ENCODE peak calls at places on chromosomes 12 and 14, in ten cellular contexts. K, Q, U, Y, W, O, E, V, R and N are unnamed samples.

GRCh38 chr14:100909439-100909838 is 5.9 kb upstream of the RTL1 start:
- DNase-seq in R (no peak), O (no peak), Y (no peak), U (no peak), K (no peak), Q (no peak), W (no peak), E (no peak), V (no peak), N (no peak)

GRCh38 chr14:105900398-105901160 is 374.2 kb downstream of the TMEM121 start:
- DNase-seq in K (no peak), W (no peak), U (no peak), Q (no peak), Y (no peak), O (peak), E (no peak), R (no peak), V (no peak), N (no peak)

GRCh38 chr14:100076630-100077029 is 11.4 kb downstream of the EVL start:
- DNase-seq in O (no peak), R (no peak), K (no peak), Q (no peak), Y (no peak), W (peak), U (peak), V (no peak), E (peak), N (peak)

GRCh38 chr14:88995437-88996198 is 171.2 kb downstream of the TTC8 start:
- DNase-seq in Q (no peak), W (no peak), O (peak), E (peak), K (no peak), U (no peak), Y (no peak), V (peak), R (no peak), N (no peak)

GRCh38 chr12:74043343-74043742 is 494.3 kb upstream of the ATXN7L3B start:
- DNase-seq in K (no peak), O (no peak), E (no peak), Y (no peak), Q (no peak), R (no peak), U (no peak), W (no peak), V (peak), N (no peak)

GRCh38 chr14:72544615-72545387 is 349.1 kb downstream of the DPF3 start:
- DNase-seq in U (no peak), K (peak), E (no peak), W (no peak), Q (no peak), O (no peak), R (no peak), Y (no peak), V (no peak), N (no peak)

GRCh38 chr14:66944872-66945271 is 244.4 kb upstream of the GARIN2 start:
- DNase-seq in O (no peak), K (no peak), U (no peak), Y (no peak), W (no peak), V (peak), R (peak), E (peak), Q (no peak), N (peak)

GRCh38 chr14:66662374-66662773 is 154.4 kb downstream of the GPHN start:
- DNase-seq in E (no peak), Y (no peak), Q (no peak), R (peak), V (peak), U (no peak), O (no peak), W (no peak), K (no peak), N (peak)

GRCh38 chr12:54412786-54413185 is 6.3 kb downstream of the ITGA5 start:
- DNase-seq in R (no peak), U (no peak), K (peak), V (no peak), W (no peak), Y (no peak), Q (no peak), E (no peak), O (no peak), N (no peak)

GRCh38 chr12:84937383-84937782 is 24.8 kb upstream of the SLC6A15 start:
- DNase-seq in U (no peak), V (no peak), W (no peak), R (no peak), Q (no peak), E (no peak), K (no peak), O (no peak), Y (no peak), N (no peak)

GRCh38 chr12:39905152-39905551 is 200.7 kb downstream of the SLC2A13 start:
- DNase-seq in R (no peak), U (no peak), W (peak), Y (peak), K (no peak), E (peak), V (no peak), Q (no peak), O (no peak), N (no peak)

GRCh38 chr12:128966411-128966810 is 113.1 kb downstream of the GLT1D1 start:
- DNase-seq in K (no peak), R (no peak), U (no peak), V (no peak), W (no peak), O (no peak), E (no peak), Y (no peak), Q (no peak), N (no peak)

GRCh38 chr14:36996133-36996856 is 176.1 kb downstream of the SLC25A21 start:
- DNase-seq in O (no peak), R (no peak), V (peak), K (no peak), W (no peak), E (peak), U (no peak), Q (no peak), Y (no peak), N (peak)

GRCh38 chr14:54642950-54643695 is 76.2 kb downstream of the SAMD4A start:
- DNase-seq in Q (no peak), Y (no peak), R (peak), E (peak), V (peak), U (no peak), W (no peak), K (peak), O (no peak), N (peak)

GRCh38 chr14:45364565-45364964 is 111.6 kb upstream of the MIS18BP1 start:
- DNase-seq in V (no peak), Q (no peak), K (no peak), W (no peak), Y (no peak), R (no peak), U (no peak), E (no peak), O (no peak), N (no peak)

GRCh38 chr12:16112626-16113560 is 164.6 kb downstream of the SLC15A5 start:
- DNase-seq in K (peak), R (no peak), Y (no peak), O (no peak), Q (no peak), U (no peak), E (no peak), W (no peak), V (no peak), N (no peak)

GRCh38 chr14:85536835-85537195 is 6.9 kb downstream of the FLRT2 start:
- DNase-seq in V (no peak), E (peak), K (no peak), Q (no peak), R (no peak), O (no peak), U (no peak), W (no peak), Y (no peak), N (no peak)

GRCh38 chr12:50776749-50777728 is 13.1 kb downstream of the ATF1 start:
- DNase-seq in K (no peak), E (no peak), Y (no peak), O (no peak), Q (no peak), U (no peak), V (no peak), W (no peak), R (no peak), N (no peak)

GRCh38 chr14:38502241-38502640 is 246.3 kb upstream of the CLEC14A start:
- DNase-seq in W (no peak), K (no peak), V (no peak), U (no peak), Y (no peak), R (no peak), O (no peak), E (peak), Q (no peak), N (no peak)

GRCh38 chr12:108730337-108731104 is 797 bp downstream of the CORO1C start:
- DNase-seq in O (peak), V (peak), U (peak), W (peak), R (peak), K (peak), Q (peak), E (peak), Y (peak), N (peak)
- TF ChIP-seq POLR2A in O (no peak), V (no peak), U (peak), W (peak), R (peak), K (peak), Q (peak), E (peak), Y (peak), N (no peak)

GRCh38 chr12:132560421-132560830 is 50.0 kb downstream of the LRCOL1 start:
- DNase-seq in U (no peak), O (peak), Y (peak), R (no peak), Q (peak), K (peak), E (no peak), V (peak), W (no peak), N (peak)

GRCh38 chr12:132558861-132559623 is 51.3 kb downstream of the LRCOL1 start:
- DNase-seq in E (no peak), W (no peak), V (no peak), K (no peak), O (peak), U (no peak), R (no peak), Q (no peak), Y (no peak), N (no peak)

GRCh38 chr12:132557969-132558856 is 52.2 kb downstream of the LRCOL1 start:
- DNase-seq in O (peak), V (no peak), U (no peak), Y (no peak), W (no peak), E (no peak), Q (no peak), R (peak), K (no peak), N (no peak)

GRCh38 chr12:132560831-132561783 is 49.3 kb downstream of the LRCOL1 start:
- DNase-seq in V (peak), E (peak), R (peak), O (peak), Q (peak), Y (peak), K (peak), W (no peak), U (no peak), N (peak)

GRCh38 chr12:132559652-132560420 is 50.5 kb downstream of the LRCOL1 start:
- DNase-seq in V (peak), E (peak), Y (peak), R (peak), Q (peak), W (no peak), U (peak), O (peak), K (peak), N (peak)
- TF ChIP-seq POLR2A in V (peak), E (no peak), Y (no peak), R (no peak), Q (no peak), W (no peak), U (no peak), O (no peak), K (no peak), N (no peak)

DNA sequence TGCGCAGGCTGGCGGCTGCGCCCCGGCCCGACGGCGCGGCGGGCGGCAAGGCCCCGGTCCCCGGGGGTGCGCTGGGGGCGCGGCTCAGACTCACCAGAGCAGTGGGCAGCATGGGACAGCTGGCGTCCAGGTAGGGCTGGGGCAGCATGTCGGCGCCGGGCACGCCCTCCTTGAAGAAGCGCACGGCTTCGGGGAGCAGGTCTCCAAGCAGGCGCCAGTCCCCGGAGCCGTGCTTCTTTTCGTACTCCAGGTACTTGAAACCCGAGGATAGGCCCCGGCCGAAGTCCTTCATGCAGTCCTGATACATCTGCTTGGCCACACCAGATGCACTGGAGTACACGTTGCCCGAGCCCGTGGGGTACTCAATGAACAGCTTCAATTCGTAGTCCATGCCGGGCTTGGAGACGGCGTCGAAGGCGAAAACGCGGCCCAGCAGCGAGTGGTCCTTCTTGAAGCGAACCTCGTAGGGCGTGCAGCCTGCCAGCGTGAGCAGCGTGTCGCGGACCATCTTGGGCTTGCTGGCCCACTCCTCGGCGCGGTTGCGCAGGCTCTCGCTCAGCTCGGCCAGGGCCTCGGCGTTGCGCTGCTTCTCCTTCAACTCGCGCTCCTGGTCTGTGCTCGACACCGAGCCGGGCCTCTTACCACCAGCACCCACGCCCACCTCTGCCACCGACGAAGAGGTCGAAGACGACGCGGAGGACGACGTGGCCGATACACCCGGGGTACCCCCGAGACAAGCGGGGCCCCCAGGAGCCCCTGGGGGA is 2.2 kb downstream of the IRF2BPL start:
- DNase-seq in W (no peak), R (no peak), V (peak), E (peak), U (peak), Y (no peak), O (peak), K (peak), Q (peak), N (no peak)
- TF ChIP-seq POLR2A in W (no peak), R (no peak), V (no peak), E (peak), U (no peak), Y (no peak), O (no peak), K (no peak), Q (no peak), N (no peak)

GRCh38 chr12:131799828-131800593 is 28.2 kb upstream of the MMP17 start:
- DNase-seq in U (no peak), K (no peak), Q (no peak), R (no peak), W (no peak), O (peak), Y (no peak), V (no peak), E (no peak), N (no peak)
- TF ChIP-seq POLR2A in U (no peak), K (no peak), Q (no peak), R (no peak), W (no peak), O (no peak), Y (no peak), V (no peak), E (no peak), N (no peak)

GRCh38 chr14:28779416-28779941 is 12.9 kb downstream of the FOXG1 start:
- DNase-seq in Q (no peak), E (no peak), K (no peak), R (no peak), W (no peak), U (no peak), Y (no peak), O (no peak), V (no peak), N (no peak)

GRCh38 chr14:28783593-28784143 is 17.1 kb downstream of the FOXG1 start:
- DNase-seq in W (no peak), O (no peak), E (no peak), Q (no peak), U (no peak), R (no peak), K (no peak), V (no peak), Y (no peak), N (no peak)

GRCh38 chr14:28784262-28785021 is 17.9 kb downstream of the FOXG1 start:
- DNase-seq in E (no peak), W (no peak), R (no peak), K (no peak), Q (no peak), O (no peak), U (no peak), V (no peak), Y (no peak), N (no peak)

GRCh38 chr14:28780843-28781503 is 14.4 kb downstream of the FOXG1 start:
- DNase-seq in Y (no peak), U (no peak), R (no peak), V (no peak), W (no peak), E (no peak), Q (no peak), K (no peak), O (no peak), N (no peak)

DNA sequence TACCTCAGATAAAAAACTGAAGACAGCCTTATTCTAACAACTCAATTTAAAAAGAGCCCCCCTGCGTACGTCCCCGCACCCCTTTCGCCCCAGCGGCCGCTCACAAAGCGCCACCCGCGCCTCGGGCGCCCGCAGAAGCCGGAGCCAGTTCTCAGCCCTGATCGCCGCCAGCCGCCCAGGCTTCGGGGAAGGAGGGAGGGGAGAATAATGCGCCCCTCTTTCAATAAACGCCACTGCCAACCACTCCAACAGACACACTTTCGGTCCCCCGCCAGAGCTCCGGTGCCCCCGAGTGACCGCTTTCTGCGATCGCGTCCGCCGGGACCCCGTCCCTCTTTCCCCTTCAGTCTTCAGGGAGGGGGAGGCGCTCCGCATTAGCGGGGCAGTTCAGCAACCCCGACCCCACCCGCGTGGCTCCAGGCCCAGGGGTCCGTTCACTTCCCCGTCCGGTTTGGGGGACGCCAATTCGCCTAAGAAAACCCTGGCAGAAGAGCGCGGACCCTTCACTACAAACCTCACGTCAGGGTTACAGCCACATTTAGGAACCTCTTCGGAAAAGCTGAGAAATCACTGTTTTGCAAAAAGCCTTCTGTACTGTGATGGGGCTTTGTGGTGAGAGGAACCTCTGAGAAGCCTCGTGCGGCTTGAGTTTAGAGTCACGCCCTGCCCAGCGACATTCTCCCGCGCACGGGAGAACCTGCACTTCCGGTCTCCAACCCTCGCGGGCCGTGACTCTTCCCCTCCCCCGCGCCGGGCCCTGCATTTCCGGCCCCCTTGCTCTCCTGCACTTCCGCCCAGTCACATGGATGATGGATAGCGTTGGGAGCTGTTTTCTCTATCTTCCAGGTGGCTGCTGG is 18.7 kb downstream of the FOXG1 start:
- DNase-seq in U (no peak), E (peak), Y (no peak), R (no peak), O (peak), W (no peak), Q (no peak), V (no peak), K (peak), N (no peak)
- TF ChIP-seq POLR2A in U (no peak), E (no peak), Y (no peak), R (no peak), O (no peak), W (no peak), Q (no peak), V (no peak), K (no peak), N (no peak)

GRCh38 chr12:104137902-104138746 is at the start of gene NFYB:
- DNase-seq in R (peak), V (peak), Y (peak), E (peak), O (peak), K (peak), W (peak), U (peak), Q (peak), N (peak)
- TF ChIP-seq POLR2A in R (peak), V (peak), Y (peak), E (peak), O (no peak), K (peak), W (peak), U (peak), Q (peak), N (peak)

GRCh38 chr12:41485203-41485602 is 297.1 kb downstream of the PDZRN4 start:
- DNase-seq in K (no peak), W (no peak), U (no peak), R (no peak), E (no peak), Q (no peak), V (no peak), Y (no peak), O (no peak), N (no peak)

DNA sequence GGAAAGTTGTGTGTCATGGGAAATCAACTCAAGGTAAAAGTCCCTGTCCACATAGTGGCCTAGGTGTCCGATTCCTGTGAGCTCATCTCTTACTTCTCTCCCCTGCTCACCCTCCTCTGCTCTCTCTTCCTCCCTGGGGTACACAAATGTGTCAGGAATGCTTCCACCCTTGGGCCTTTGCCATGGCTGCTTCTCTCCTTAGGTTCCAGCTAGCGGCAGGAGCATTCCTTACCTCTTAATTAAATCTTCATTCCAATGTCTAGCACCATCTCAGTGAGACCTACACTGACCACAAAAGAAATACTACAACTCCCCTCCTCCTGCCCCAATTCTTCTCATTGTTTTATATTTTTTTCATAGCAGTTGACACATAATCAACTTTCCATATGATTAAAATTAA is 298.6 kb downstream of the PDZRN4 start:
- DNase-seq in V (no peak), E (peak), O (no peak), W (no peak), K (no peak), R (no peak), U (no peak), Q (no peak), Y (no peak), N (no peak)
- TF ChIP-seq POLR2A in V (no peak), E (no peak), O (no peak), W (no peak), K (no peak), R (no peak), U (no peak), Q (no peak), Y (no peak), N (no peak)